ENCODE peak calls at places on chromosomes 16 and 17, in ten cellular contexts. U is RWPE2; Y is hepatic stellate cell; N is brain microvascular endothelial cell; J is activated CD4-positive, alpha-beta memory T cell treated with anti-CD3 and anti-CD28 coated beads for 36 hours; G is tibial nerve; M is lung microvascular endothelial cell; C is Daoy; W is iris pigment epithelial cell; X is AG08395. H is an unnamed sample.

GRCh38 chr17:53191878-53192277 is 630.8 kb upstream of the KIF2B start:
- DNase-seq in U (no peak), Y (no peak), N (no peak), J (no peak), G (no peak), M (peak; percentile 27), C (no peak), W (no peak), X (no peak), H (no peak)

GRCh38 chr16:89325861-89326471 is 108.5 kb downstream of the ZNF778 start:
- DNase-seq in U (peak; percentile 49), Y (peak; percentile 95), N (peak; percentile 72), J (peak; percentile 48), G (no peak), M (peak; percentile 92), C (peak; percentile 59), W (peak; percentile 87), X (peak; percentile 87), H (peak; percentile 78)

GRCh38 chr16:68342620-68343019 is 31.8 kb downstream of the PRMT7 start:
- DNase-seq in U (no peak), Y (no peak), N (no peak), J (no peak), G (no peak), M (no peak), C (no peak), W (no peak), X (no peak), H (no peak)

GRCh38 chr17:44256671-44257070 is 11.3 kb downstream of the SLC4A1 start:
- DNase-seq in U (no peak), Y (no peak), N (no peak), J (no peak), G (no peak), M (no peak), C (no peak), W (no peak), X (no peak), H (no peak)

GRCh38 chr17:42422958-42423712 is at the start of gene CAVIN1:
- DNase-seq in U (peak; percentile 98), Y (peak; percentile 99), N (peak; percentile 93), J (peak; percentile 34), G (peak; percentile 99), M (peak; percentile 96), C (peak; percentile 97), W (peak; percentile 97), X (peak; percentile 100), H (peak; percentile 99)

GRCh38 chr16:86387461-86388440 is 122.6 kb upstream of the FOXF1 start:
- DNase-seq in U (no peak), Y (peak; percentile 98), N (peak; percentile 98), J (no peak), G (no peak), M (peak; percentile 78), C (peak; percentile 96), W (peak; percentile 100), X (peak; percentile 95), H (peak; percentile 94)

GRCh38 chr16:30771726-30772125 is 9.6 kb downstream of the RNF40 start:
- DNase-seq in U (peak; percentile 44), Y (no peak), N (no peak), J (no peak), G (no peak), M (no peak), C (no peak), W (peak; percentile 28), X (no peak), H (no peak)

GRCh38 chr16:70693231-70693671 is 7.4 kb upstream of the MTSS2 start:
- DNase-seq in U (no peak), Y (no peak), N (no peak), J (no peak), G (no peak), M (no peak), C (no peak), W (no peak), X (peak; percentile 34), H (no peak)

GRCh38 chr17:38353084-38353604 is 1.5 kb downstream of the SOCS7 start:
- DNase-seq in U (no peak), Y (no peak), N (no peak), J (no peak), G (no peak), M (no peak), C (no peak), W (no peak), X (no peak), H (no peak)

GRCh38 chr17:76141212-76142043 is at the start of gene FOXJ1:
- DNase-seq in U (peak; percentile 88), Y (peak; percentile 99), N (peak; percentile 66), J (peak; percentile 95), G (peak; percentile 78), M (peak; percentile 88), C (peak; percentile 94), W (peak; percentile 73), X (peak; percentile 98), H (peak; percentile 80)

GRCh38 chr17:82647593-82648164 is 565 bp downstream of the WDR45B start:
- DNase-seq in U (no peak), Y (peak; percentile 64), N (no peak), J (peak; percentile 52), G (no peak), M (peak; percentile 39), C (peak; percentile 41), W (no peak), X (peak; percentile 46), H (no peak)

GRCh38 chr17:4490109-4490591 is 8.5 kb upstream of the SPNS2 start:
- DNase-seq in U (no peak), Y (no peak), N (no peak), J (no peak), G (no peak), M (no peak), C (peak; percentile 42), W (no peak), X (no peak), H (no peak)

GRCh38 chr17:12665263-12666210 is at the start of gene MYOCD:
- DNase-seq in U (no peak), Y (peak; percentile 79), N (peak; percentile 50), J (no peak), G (no peak), M (peak; percentile 9), C (peak; percentile 62), W (peak; percentile 37), X (peak; percentile 29), H (peak; percentile 14)

GRCh38 chr17:63419949-63420867 is 25.9 kb downstream of the CYB561 start:
- DNase-seq in U (no peak), Y (no peak), N (no peak), J (peak; percentile 62), G (no peak), M (peak; percentile 91), C (no peak), W (no peak), X (no peak), H (no peak)

GRCh38 chr16:31331141-31331764 is 23.7 kb upstream of the ITGAX start:
- DNase-seq in U (no peak), Y (no peak), N (no peak), J (peak; percentile 52), G (no peak), M (no peak), C (no peak), W (no peak), X (no peak), H (no peak)

GRCh38 chr17:9028171-9028570 is 6.9 kb downstream of the NTN1 start:
- DNase-seq in U (no peak), Y (no peak), N (no peak), J (no peak), G (no peak), M (no peak), C (no peak), W (no peak), X (no peak), H (no peak)

GRCh38 chr17:59513934-59514841 is 51.2 kb upstream of the DHX40 start:
- DNase-seq in U (peak; percentile 79), Y (no peak), N (peak; percentile 46), J (no peak), G (peak; percentile 67), M (peak; percentile 42), C (peak; percentile 48), W (peak; percentile 89), X (peak; percentile 22), H (peak; percentile 64)

GRCh38 chr16:55250641-55251550 is 73.1 kb upstream of the IRX6 start:
- DNase-seq in U (no peak), Y (no peak), N (no peak), J (no peak), G (no peak), M (no peak), C (no peak), W (no peak), X (peak; percentile 31), H (no peak)

H was measured in astrocyte of the spinal cord.